ENCODE peak calls at places on chromosomes 1 and 21, in five cellular contexts. P, J, L, O and K are unnamed samples.

GRCh38 chr21:35963920-35964451 is 96.3 kb downstream of the SETD4 start:
- DNase-seq in P (no peak), J (peak), L (no peak), O (no peak), K (no peak)

GRCh38 chr1:195188821-195189220 is 1419.4 kb downstream of the KCNT2 start:
- DNase-seq in P (no peak), J (no peak), L (no peak), O (no peak), K (no peak)

GRCh38 chr1:22711071-22711470 is 432 bp downstream of the EPHB2 start:
- DNase-seq in P (no peak), J (no peak), L (no peak), O (no peak), K (no peak)

GRCh38 chr1:156095906-156096508 is 13.7 kb upstream of the MEX3A start:
- DNase-seq in P (no peak), J (no peak), L (no peak), O (no peak), K (no peak)

GRCh38 chr1:31400393-31400792 is 12.6 kb upstream of the SERINC2 start:
- DNase-seq in P (no peak), J (no peak), L (no peak), O (no peak), K (no peak)

GRCh38 chr1:231242516-231243198 is 1.6 kb downstream of the GNPAT start:
- DNase-seq in P (no peak), J (no peak), L (no peak), O (no peak), K (no peak)

GRCh38 chr1:94542088-94542671 is 621 bp upstream of the F3 start:
- DNase-seq in P (peak), J (peak), L (no peak), O (no peak), K (no peak)

GRCh38 chr1:201328576-201328975 is 45.3 kb downstream of the PKP1 start:
- DNase-seq in P (peak), J (no peak), L (no peak), O (no peak), K (no peak)

GRCh38 chr21:25862596-25862995 is 127.8 kb downstream of the GABPA start:
- DNase-seq in P (no peak), J (peak), L (no peak), O (no peak), K (no peak)

GRCh38 chr1:31934706-31935629 is 3.2 kb downstream of the PTP4A2 start:
- DNase-seq in P (no peak), J (no peak), L (no peak), O (no peak), K (no peak)

GRCh38 chr1:197994907-197995407 is 77.8 kb downstream of the LHX9 start:
- DNase-seq in P (no peak), J (no peak), L (no peak), O (no peak), K (no peak)

GRCh38 chr1:224524679-224525078 is 90.1 kb upstream of the WDR26 start:
- DNase-seq in P (no peak), J (no peak), L (no peak), O (no peak), K (no peak)

GRCh38 chr1:164660415-164661174 is 101.6 kb downstream of the PBX1 start:
- DNase-seq in P (no peak), J (no peak), L (peak), O (no peak), K (no peak)

GRCh38 chr1:110672001-110672752 is 2.6 kb downstream of the KCNA3 start:
- DNase-seq in P (no peak), J (no peak), L (no peak), O (peak), K (no peak)

GRCh38 chr1:98940680-98941079 is 64.0 kb downstream of the PLPPR5 start:
- DNase-seq in P (no peak), J (peak), L (no peak), O (no peak), K (no peak)

GRCh38 chr1:89604414-89604735 is 28.5 kb upstream of the LRRC8C start:
- DNase-seq in P (no peak), J (no peak), L (no peak), O (no peak), K (no peak)

GRCh38 chr1:59179673-59180072 is 117.2 kb upstream of the FGGY start:
- DNase-seq in P (no peak), J (no peak), L (no peak), O (no peak), K (no peak)

GRCh38 chr1:91883470-91883869 is 2.5 kb downstream of the TGFBR3 start:
- DNase-seq in P (no peak), J (no peak), L (no peak), O (no peak), K (no peak)

GRCh38 chr1:4060850-4061249 is 160.8 kb upstream of the C1orf174 start:
- DNase-seq in P (peak), J (no peak), L (no peak), O (no peak), K (no peak)

GRCh38 chr21:42725416-42725930 is 72.1 kb downstream of the PDE9A start:
- DNase-seq in P (no peak), J (no peak), L (no peak), O (no peak), K (no peak)

GRCh38 chr1:3016641-3017439 is 4.4 kb upstream of the ACTRT2 start:
- DNase-seq in P (peak), J (no peak), L (no peak), O (no peak), K (no peak)

GRCh38 chr1:74010206-74010605 is 187.8 kb downstream of the LRRIQ3 start:
- DNase-seq in P (peak), J (no peak), L (no peak), O (no peak), K (no peak)

GRCh38 chr1:35047188-35047858 is 15.6 kb upstream of the ZMYM6 start:
- DNase-seq in P (no peak), J (peak), L (no peak), O (no peak), K (peak)

GRCh38 chr1:103254691-103255090 is 146.4 kb upstream of the COL11A1 start:
- DNase-seq in P (no peak), J (no peak), L (no peak), O (no peak), K (no peak)

GRCh38 chr1:209613351-209614150 is 30.0 kb downstream of the CAMK1G start:
- DNase-seq in P (no peak), J (no peak), L (no peak), O (no peak), K (no peak)

GRCh38 chr1:12447301-12447700 is 170.7 kb downstream of the DHRS3 start:
- DNase-seq in P (no peak), J (peak), L (no peak), O (no peak), K (no peak)

GRCh38 chr1:21651214-21652042 is 17.7 kb downstream of the RAP1GAP start:
- DNase-seq in P (no peak), J (no peak), L (no peak), O (peak), K (no peak)

GRCh38 chr1:44542415-44543063 is 131.7 kb downstream of the TMEM53 start:
- DNase-seq in P (peak), J (no peak), L (no peak), O (no peak), K (no peak)

GRCh38 chr1:200323856-200324400 is 85.9 kb downstream of the ZNF281 start:
- DNase-seq in P (no peak), J (no peak), L (no peak), O (no peak), K (no peak)

GRCh38 chr1:237141471-237141870 is 99.5 kb downstream of the RYR2 start:
- DNase-seq in P (no peak), J (no peak), L (no peak), O (no peak), K (no peak)